ENCODE peak calls at places on chromosomes 6 and 20, in four cellular contexts. H, N, B and M are unnamed samples.
A peak's percentile ranks its signal among the peaks of the same experiment; 100 is the strongest.

GRCh38 chr6:105374010-105374420 is 28.9 kb downstream of the PREP start:
- DNase-seq in H (peak; percentile 87), N (no peak), B (no peak), M (no peak)

GRCh38 chr6:154314084-154314483 is 42.5 kb downstream of the IPCEF1 start:
- DNase-seq in H (no peak), N (no peak), B (no peak), M (no peak)

GRCh38 chr6:105849741-105850140 is 236.4 kb upstream of the PRDM1 start:
- DNase-seq in H (no peak), N (no peak), B (no peak), M (no peak)

GRCh38 chr6:165220030-165220429 is 89.4 kb downstream of the C6orf118 start:
- DNase-seq in H (no peak), N (no peak), B (no peak), M (no peak)

GRCh38 chr6:142781124-142781523 is 163.9 kb downstream of the HIVEP2 start:
- DNase-seq in H (no peak), N (no peak), B (no peak), M (no peak)

GRCh38 chr20:32114305-32114960 is 4.9 kb downstream of the TM9SF4 start:
- DNase-seq in H (no peak), N (no peak), B (no peak), M (no peak)

GRCh38 chr6:109091314-109092009 is 3.2 kb downstream of the SESN1 start:
- DNase-seq in H (no peak), N (no peak), B (no peak), M (no peak)

GRCh38 chr6:111230351-111231077 is 143.2 kb downstream of the SLC16A10 start:
- DNase-seq in H (no peak), N (no peak), B (no peak), M (no peak)

GRCh38 chr20:48787861-48788375 is 39.9 kb downstream of the PREX1 start:
- DNase-seq in H (peak; percentile 17), N (peak; percentile 28), B (no peak), M (no peak)

GRCh38 chr6:88914885-88915598 is 48.4 kb downstream of the RNGTT start:
- DNase-seq in H (no peak), N (no peak), B (no peak), M (no peak)

GRCh38 chr20:6575912-6576391 is 191.5 kb upstream of the BMP2 start:
- DNase-seq in H (peak; percentile 52), N (peak; percentile 4), B (peak; percentile 53), M (no peak)

GRCh38 chr6:157317129-157317814 is 6.0 kb downstream of the TMEM242 start:
- DNase-seq in H (peak; percentile 48), N (peak; percentile 94), B (no peak), M (no peak)

GRCh38 chr6:15602144-15602543 is 60.7 kb downstream of the DTNBP1 start:
- DNase-seq in H (no peak), N (peak; percentile 42), B (no peak), M (no peak)

GRCh38 chr6:136403166-136403980 is 113.7 kb upstream of the BCLAF1 start:
- DNase-seq in H (no peak), N (peak; percentile 91), B (no peak), M (no peak)

GRCh38 chr20:63696311-63696627 is 183 bp upstream of the TNFRSF6B start:
- DNase-seq in H (no peak), N (no peak), B (no peak), M (peak; percentile 69)

GRCh38 chr6:4935981-4936680 is 67.7 kb downstream of the RPP40 start:
- DNase-seq in H (no peak), N (no peak), B (no peak), M (no peak)

GRCh38 chr6:4937414-4937813 is 66.4 kb downstream of the RPP40 start:
- DNase-seq in H (no peak), N (no peak), B (no peak), M (no peak)

GRCh38 chr6:4935486-4935885 is 68.4 kb downstream of the RPP40 start:
- DNase-seq in H (no peak), N (no peak), B (no peak), M (no peak)

GRCh38 chr6:4939241-4939640 is 64.6 kb downstream of the RPP40 start:
- DNase-seq in H (no peak), N (no peak), B (no peak), M (no peak)

GRCh38 chr6:4936681-4937041 is 67.2 kb downstream of the RPP40 start:
- DNase-seq in H (peak; percentile 59), N (peak; percentile 69), B (no peak), M (no peak)
- TF ChIP-seq HDAC6 in H (no peak), N (no peak), B (no peak), M (no peak)

GRCh38 chr6:39924283-39924682 is 10.0 kb downstream of the MOCS1 start:
- DNase-seq in H (no peak), N (no peak), B (no peak), M (no peak)

GRCh38 chr6:39923394-39923793 is 10.9 kb downstream of the MOCS1 start:
- DNase-seq in H (no peak), N (no peak), B (no peak), M (no peak)

GRCh38 chr6:39920147-39920546 is 14.1 kb downstream of the MOCS1 start:
- DNase-seq in H (no peak), N (no peak), B (no peak), M (no peak)

GRCh38 chr6:39925191-39925930 is 8.9 kb downstream of the MOCS1 start:
- DNase-seq in H (no peak), N (no peak), B (no peak), M (no peak)

DNA sequence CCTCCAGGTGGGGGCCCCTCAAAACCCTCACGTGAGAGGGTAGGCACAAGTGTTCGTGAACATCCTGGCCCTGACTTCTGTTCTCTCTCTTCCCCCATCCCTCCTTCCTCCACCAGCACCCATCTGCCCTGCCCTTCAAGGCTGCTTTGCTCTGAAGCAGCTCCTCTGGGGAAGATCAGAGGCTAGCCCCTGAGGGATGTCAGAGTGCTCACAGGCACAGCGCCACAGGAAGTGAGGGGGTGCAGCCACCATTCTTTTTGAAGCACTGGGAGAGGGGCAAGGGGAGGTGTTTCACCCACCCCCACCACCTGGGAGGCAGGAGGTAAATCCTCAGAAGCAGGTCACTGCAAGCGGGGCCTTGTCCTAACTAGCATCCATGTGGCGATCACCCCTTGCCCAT is 11.4 kb downstream of the MOCS1 start:
- DNase-seq in H (no peak), N (no peak), B (no peak), M (no peak)
- TF ChIP-seq HDAC6 in H (no peak), N (no peak), B (no peak), M (no peak)

DNA sequence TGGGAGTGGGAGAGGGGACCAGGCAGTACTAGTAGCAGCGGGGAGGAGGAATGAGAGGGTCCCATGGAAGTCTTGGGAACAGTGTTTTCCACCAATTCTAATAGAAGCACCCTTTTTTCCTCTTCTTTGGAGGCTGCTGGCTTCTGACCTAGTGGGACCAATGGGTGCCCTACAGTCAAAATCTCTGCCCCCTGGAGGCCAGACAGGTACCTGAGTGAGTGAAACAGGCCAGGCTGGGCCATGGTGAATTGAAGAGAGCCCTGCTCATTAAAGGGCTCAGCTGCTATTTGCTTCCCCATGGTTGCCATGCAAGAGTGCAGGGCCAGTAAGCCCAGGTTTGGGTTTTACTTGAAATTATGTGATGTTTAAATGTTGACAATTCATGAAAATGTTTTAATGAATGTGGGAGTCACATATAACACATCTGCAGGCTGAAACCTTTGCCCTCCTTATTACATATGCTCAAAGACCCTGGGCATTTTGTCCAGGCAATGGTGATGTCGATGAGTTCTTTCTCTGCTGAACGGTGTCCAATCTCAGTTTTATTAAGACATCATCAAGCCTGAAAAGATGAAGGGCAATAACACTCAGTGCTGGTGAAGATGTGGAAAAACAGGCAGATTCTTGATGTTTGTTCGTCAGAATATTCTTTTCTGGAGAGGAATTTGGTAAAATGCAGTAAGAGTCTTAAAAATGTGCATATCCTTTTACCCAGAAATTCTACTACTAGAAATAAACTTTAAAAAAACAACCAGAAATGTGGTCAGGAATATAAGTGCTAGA is 42.3 kb upstream of the OCSTAMP start:
- DNase-seq in H (peak; percentile 36), N (no peak), B (no peak), M (no peak)
- TF ChIP-seq HDAC6 in H (no peak), N (no peak), B (no peak), M (no peak)

GRCh38 chr6:56710967-56711366 is 68.3 kb upstream of the DST start:
- DNase-seq in H (no peak), N (no peak), B (no peak), M (no peak)

GRCh38 chr6:56708810-56709597 is 66.3 kb upstream of the DST start:
- DNase-seq in H (peak; percentile 66), N (peak; percentile 45), B (no peak), M (no peak)

GRCh38 chr6:56709650-56710049 is 67.0 kb upstream of the DST start:
- DNase-seq in H (no peak), N (no peak), B (no peak), M (no peak)

GRCh38 chr6:56706981-56707726 is 64.5 kb upstream of the DST start:
- DNase-seq in H (no peak), N (no peak), B (no peak), M (no peak)
- TF ChIP-seq HDAC6 in H (no peak), N (no peak), B (no peak), M (no peak)

GRCh38 chr6:159163901-159164370 is 5.3 kb upstream of the FNDC1 start:
- DNase-seq in H (no peak), N (no peak), B (no peak), M (no peak)
- TF ChIP-seq HDAC6 in H (no peak), N (no peak), B (no peak), M (no peak)

GRCh38 chr6:7197752-7198151 is 90.0 kb downstream of the RREB1 start:
- DNase-seq in H (no peak), N (peak; percentile 27), B (no peak), M (no peak)

GRCh38 chr6:7196685-7197283 is 89.0 kb downstream of the RREB1 start:
- DNase-seq in H (no peak), N (peak; percentile 46), B (no peak), M (no peak)

GRCh38 chr6:7195330-7196018 is 87.7 kb downstream of the RREB1 start:
- DNase-seq in H (no peak), N (no peak), B (no peak), M (no peak)

GRCh38 chr6:7194657-7195056 is 86.9 kb downstream of the RREB1 start:
- DNase-seq in H (no peak), N (no peak), B (no peak), M (no peak)

GRCh38 chr6:7196019-7196402 is 88.2 kb downstream of the RREB1 start:
- DNase-seq in H (no peak), N (peak; percentile 77), B (no peak), M (no peak)
- TF ChIP-seq HDAC6 in H (no peak), N (no peak), B (no peak), M (no peak)